ENCODE peak calls at places on chromosomes 7 and 10, in five cellular contexts. X is pancreas, S is fibroblast of mammary gland, L is suprapubic skin, A is AG04449. D is an unnamed sample.

GRCh38 chr10:78744521-78745090 is 324.2 kb upstream of the ZMIZ1 start:
- DNase-seq in X (peak), S (peak), L (no peak), A (no peak), D (no peak)

GRCh38 chr10:70359017-70359550 is 23.3 kb downstream of the LRRC20 start:
- DNase-seq in X (no peak), S (no peak), L (no peak), A (no peak), D (no peak)

GRCh38 chr7:29946428-29947186 is 43.0 kb downstream of the SCRN1 start:
- DNase-seq in X (peak), S (peak), L (no peak), A (no peak), D (peak)

GRCh38 chr10:22345301-22346086 is at the start of gene SPAG6:
- DNase-seq in X (peak), S (no peak), L (peak), A (no peak), D (peak)

GRCh38 chr10:57119690-57120089 is 758.6 kb upstream of the ZWINT start:
- DNase-seq in X (no peak), S (no peak), L (no peak), A (no peak), D (no peak)

GRCh38 chr7:105060394-105060793 is 46.4 kb downstream of the KMT2E start:
- DNase-seq in X (no peak), S (no peak), L (no peak), A (no peak), D (no peak)

GRCh38 chr10:34305189-34305588 is 509.9 kb downstream of the PARD3 start:
- DNase-seq in X (no peak), S (no peak), L (peak), A (no peak), D (peak)

GRCh38 chr7:30247546-30248386 is 36.6 kb upstream of the ZNRF2 start:
- DNase-seq in X (no peak), S (no peak), L (no peak), A (no peak), D (no peak)

GRCh38 chr7:2627258-2628136 is 4.3 kb upstream of the TTYH3 start:
- DNase-seq in X (no peak), S (no peak), L (no peak), A (no peak), D (no peak)

DNA sequence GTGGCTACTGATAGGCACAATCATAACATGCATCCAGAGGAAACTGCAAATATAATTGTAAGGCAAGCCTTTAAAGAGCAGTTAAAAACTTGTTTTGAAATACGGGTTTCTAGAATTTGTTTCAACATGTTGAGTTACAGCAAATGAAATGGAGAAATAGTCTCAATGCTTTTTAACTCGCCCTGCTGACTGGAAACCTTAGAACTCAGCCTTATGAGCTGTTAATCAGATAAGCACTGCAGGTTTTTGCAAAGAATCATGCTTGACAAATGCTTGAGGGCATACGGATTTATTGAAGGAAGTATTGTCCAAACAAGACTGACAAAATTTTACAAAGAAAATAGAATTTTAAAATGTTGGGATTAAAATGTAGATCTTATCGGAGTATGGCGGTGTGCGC is 4.5 kb upstream of the ENTPD7 start:
- DNase-seq in X (no peak), S (no peak), L (no peak), A (no peak), D (no peak)
- TF ChIP-seq CTCF in X (no peak), S (no peak), L (no peak), A (no peak), D (no peak)

GRCh38 chr7:140673770-140674155 is 1.0 kb downstream of the ADCK2 start:
- DNase-seq in X (peak), S (no peak), L (no peak), A (no peak), D (no peak)
- H3K4me3 ChIP-seq in X (peak), S (peak), L (peak), A (peak), D (peak)

GRCh38 chr7:56009695-56010094 is 41.5 kb downstream of the PSPH start:
- DNase-seq in X (peak), S (no peak), L (no peak), A (no peak), D (peak)

GRCh38 chr7:56007167-56007652 is 42.8 kb downstream of the NIPSNAP2 start:
- DNase-seq in X (no peak), S (no peak), L (no peak), A (no peak), D (no peak)

GRCh38 chr7:56003749-56004148 is 39.4 kb downstream of the NIPSNAP2 start:
- DNase-seq in X (no peak), S (no peak), L (no peak), A (no peak), D (no peak)

DNA sequence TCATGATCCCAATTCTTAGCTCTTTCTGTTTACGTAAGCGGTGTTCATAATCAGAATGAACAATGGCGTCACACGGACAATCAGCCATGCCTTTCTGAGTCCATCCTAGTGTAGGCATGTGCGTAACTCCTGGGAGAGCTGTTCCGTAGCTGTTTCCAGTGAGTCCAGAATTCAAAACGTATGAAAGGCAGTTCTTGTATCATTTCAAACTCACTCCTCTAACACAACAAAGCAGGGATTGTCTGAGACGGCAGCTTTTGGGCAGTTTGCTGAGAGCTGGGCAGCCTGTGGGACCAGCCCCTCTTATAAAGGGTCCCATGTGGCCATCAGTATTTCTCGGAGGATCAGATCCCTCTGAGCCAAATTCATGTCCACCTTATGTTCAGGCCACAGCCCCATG is 43.4 kb downstream of the PSPH start:
- DNase-seq in X (no peak), S (no peak), L (no peak), A (no peak), D (no peak)
- TF ChIP-seq CTCF in X (no peak), S (no peak), L (no peak), A (no peak), D (no peak)

GRCh38 chr10:129841590-129841989 is 122.5 kb downstream of the EBF3 start:
- DNase-seq in X (no peak), S (no peak), L (no peak), A (no peak), D (no peak)
- H3K4me3 ChIP-seq in X (no peak), S (no peak), L (no peak), A (no peak), D (no peak)

GRCh38 chr10:97888134-97888533 is 38.5 kb downstream of the GOLGA7B start:
- DNase-seq in X (no peak), S (no peak), L (no peak), A (no peak), D (no peak)

GRCh38 chr10:97889461-97890265 is 40.0 kb downstream of the GOLGA7B start:
- DNase-seq in X (no peak), S (peak), L (no peak), A (no peak), D (peak)

GRCh38 chr10:97886264-97886663 is 36.6 kb downstream of the GOLGA7B start:
- DNase-seq in X (no peak), S (no peak), L (no peak), A (no peak), D (no peak)

GRCh38 chr10:97887399-97887798 is 37.8 kb downstream of the GOLGA7B start:
- DNase-seq in X (no peak), S (no peak), L (no peak), A (no peak), D (no peak)

GRCh38 chr10:97888641-97889262 is 39.1 kb downstream of the GOLGA7B start:
- DNase-seq in X (no peak), S (peak), L (no peak), A (no peak), D (peak)
- TF ChIP-seq CTCF in X (no peak), S (no peak), L (no peak), A (no peak), D (no peak)

DNA sequence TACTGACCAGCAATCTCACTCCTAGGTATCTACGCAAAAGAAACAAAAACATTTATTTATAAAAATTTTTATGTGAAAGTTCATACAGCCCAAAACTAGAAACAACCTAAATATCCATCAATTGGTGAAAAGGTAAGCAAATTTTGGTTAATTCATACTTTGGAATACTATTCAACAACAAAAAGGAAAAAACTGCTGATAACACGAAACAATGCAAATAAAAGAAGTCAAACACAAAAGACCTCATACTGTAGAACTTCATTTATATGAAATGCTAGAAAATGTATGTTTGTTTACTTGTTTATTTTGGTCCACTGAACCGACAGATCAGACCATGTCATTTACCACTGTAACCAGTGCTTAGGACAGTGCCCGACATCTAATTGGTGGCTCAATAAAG is 60.3 kb downstream of the USP6NL start:
- DNase-seq in X (no peak), S (no peak), L (no peak), A (no peak), D (no peak)
- H3K4me3 ChIP-seq in X (no peak), S (no peak), L (no peak), A (no peak), D (no peak)

GRCh38 chr10:851891-852290 is 79.6 kb downstream of the LARP4B start:
- DNase-seq in X (no peak), S (no peak), L (no peak), A (no peak), D (no peak)

GRCh38 chr10:844552-844951 is 87.0 kb downstream of the LARP4B start:
- DNase-seq in X (no peak), S (peak), L (no peak), A (no peak), D (no peak)

GRCh38 chr10:845526-845925 is 86.0 kb downstream of the LARP4B start:
- DNase-seq in X (no peak), S (no peak), L (no peak), A (no peak), D (no peak)

GRCh38 chr10:850093-850492 is 81.4 kb downstream of the LARP4B start:
- DNase-seq in X (no peak), S (no peak), L (no peak), A (no peak), D (no peak)

GRCh38 chr10:847868-848267 is 83.6 kb downstream of the LARP4B start:
- DNase-seq in X (no peak), S (no peak), L (no peak), A (no peak), D (no peak)
- TF ChIP-seq CTCF in X (no peak), S (peak), L (no peak), A (peak), D (no peak)

GRCh38 chr7:72336382-72336886 is 75.7 kb downstream of the CALN1 start:
- DNase-seq in X (no peak), S (no peak), L (no peak), A (no peak), D (no peak)

GRCh38 chr7:72334066-72334465 is 78.1 kb downstream of the CALN1 start:
- DNase-seq in X (no peak), S (no peak), L (no peak), A (no peak), D (no peak)

GRCh38 chr7:72334733-72335132 is 77.4 kb downstream of the CALN1 start:
- DNase-seq in X (no peak), S (no peak), L (no peak), A (no peak), D (no peak)

GRCh38 chr7:72336887-72337821 is 75.0 kb downstream of the CALN1 start:
- DNase-seq in X (no peak), S (no peak), L (no peak), A (no peak), D (no peak)

GRCh38 chr7:72335561-72336381 is 76.4 kb downstream of the CALN1 start:
- DNase-seq in X (no peak), S (no peak), L (no peak), A (no peak), D (no peak)
- H3K4me3 ChIP-seq in X (peak), S (no peak), L (peak), A (no peak), D (no peak)

DNA sequence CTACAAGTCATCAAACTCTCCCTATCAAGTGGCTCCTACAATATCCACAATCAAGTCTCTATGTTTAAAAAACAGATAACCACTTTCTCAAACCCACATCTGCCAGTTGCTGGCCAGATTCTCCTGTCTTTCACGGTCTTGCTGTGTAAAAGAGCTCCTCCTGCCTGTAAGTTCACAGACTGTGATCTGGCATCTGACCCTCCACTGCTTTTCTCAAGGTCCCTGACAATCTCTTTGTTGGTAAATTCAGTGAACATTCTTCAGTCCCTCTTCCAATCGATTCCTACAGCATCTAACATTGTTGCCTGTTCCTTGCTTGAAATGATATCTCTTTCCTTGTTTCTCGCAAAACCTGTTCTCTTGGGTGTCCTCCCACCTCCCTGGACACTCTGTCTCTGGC is 18.5 kb upstream of the LMOD2 start:
- DNase-seq in X (no peak), S (no peak), L (no peak), A (no peak), D (no peak)
- TF ChIP-seq CTCF in X (no peak), S (peak), L (no peak), A (no peak), D (no peak)

GRCh38 chr7:17558135-17558534 is 259.7 kb downstream of the AHR start:
- DNase-seq in X (no peak), S (no peak), L (no peak), A (no peak), D (no peak)

GRCh38 chr7:17556247-17556646 is 257.8 kb downstream of the AHR start:
- DNase-seq in X (no peak), S (no peak), L (no peak), A (no peak), D (no peak)

GRCh38 chr7:17559388-17559787 is 260.9 kb downstream of the AHR start:
- DNase-seq in X (no peak), S (peak), L (no peak), A (no peak), D (no peak)

GRCh38 chr7:17558558-17559332 is 260.3 kb downstream of the AHR start:
- DNase-seq in X (no peak), S (peak), L (no peak), A (no peak), D (peak)

GRCh38 chr7:17557305-17557704 is 258.9 kb downstream of the AHR start:
- DNase-seq in X (no peak), S (peak), L (no peak), A (no peak), D (no peak)
- H3K4me3 ChIP-seq in X (no peak), S (no peak), L (no peak), A (no peak), D (no peak)

D was measured in lung.